ENCODE peak calls at places on chromosome 14, in four cellular contexts. O is HepG2, J is K562, H is GM12878. N is an unnamed sample.

GRCh38 chr14:102565331-102565887 is 27.0 kb upstream of the RCOR1 start:
- DNase-seq in J (no peak), H (peak; percentile 57), O (no peak), N (no peak)

GRCh38 chr14:104586832-104587620 is 7.5 kb downstream of the C14orf180 start:
- DNase-seq in H (no peak), J (no peak), O (no peak), N (no peak)

GRCh38 chr14:50677527-50678063 is 9.5 kb upstream of the SAV1 start:
- DNase-seq in O (peak; percentile 1), H (peak; percentile 61), J (no peak), N (no peak)

GRCh38 chr14:60090864-60091519 is 731 bp upstream of the PCNX4 start:
- DNase-seq in H (no peak), J (peak; percentile 56), O (no peak), N (no peak)

GRCh38 chr14:45140661-45141187 is 5.0 kb downstream of the FANCM start:
- DNase-seq in H (no peak), O (no peak), J (no peak), N (no peak)

GRCh38 chr14:104297721-104298401 is 159.5 kb downstream of the KIF26A start:
- DNase-seq in H (no peak), J (no peak), O (no peak), N (no peak)

GRCh38 chr14:47626151-47627035 is 49.0 kb downstream of the MDGA2 start:
- DNase-seq in O (no peak), J (no peak), H (no peak), N (no peak)

GRCh38 chr14:30655124-30655523 is 33.0 kb downstream of the SCFD1 start:
- DNase-seq in O (no peak), J (no peak), H (no peak), N (no peak)

GRCh38 chr14:36430169-36430568 is 89.9 kb downstream of the NKX2-1 start:
- DNase-seq in J (no peak), H (no peak), O (no peak), N (no peak)

GRCh38 chr14:54570047-54570446 is 3.1 kb downstream of the SAMD4A start:
- DNase-seq in O (no peak), J (no peak), H (no peak), N (no peak)

GRCh38 chr14:58752280-58752679 is 114.5 kb downstream of the DACT1 start:
- DNase-seq in J (no peak), O (no peak), H (no peak), N (no peak)

GRCh38 chr14:69004731-69005431 is 25.8 kb upstream of the ACTN1 start:
- DNase-seq in O (no peak), H (no peak), J (no peak), N (no peak)

GRCh38 chr14:61126083-61126962 is 145.3 kb downstream of the SLC38A6 start:
- DNase-seq in O (no peak), H (no peak), J (no peak), N (no peak)

GRCh38 chr14:73472182-73473114 is 14.1 kb upstream of the NUMB start:
- DNase-seq in J (peak; percentile 45), H (peak; percentile 57), O (peak; percentile 64), N (no peak)

GRCh38 chr14:23660290-23661226 is 24.4 kb downstream of the DHRS2 start:
- DNase-seq in H (no peak), O (no peak), J (no peak), N (no peak)

GRCh38 chr14:93884950-93885349 is 42.2 kb upstream of the FAM181A start:
- DNase-seq in J (no peak), O (no peak), H (no peak), N (no peak)

GRCh38 chr14:61139006-61139599 is 142.0 kb downstream of the TMEM30B start:
- DNase-seq in H (no peak), O (no peak), J (no peak), N (no peak)

GRCh38 chr14:100761481-100761880 is 34.8 kb downstream of the DLK1 start:
- DNase-seq in O (no peak), H (no peak), J (no peak), N (no peak)

GRCh38 chr14:71686677-71687076 is 245.6 kb upstream of the RGS6 start:
- DNase-seq in O (no peak), J (no peak), H (no peak), N (no peak)

GRCh38 chr14:99854831-99855230 is 61.6 kb downstream of the EML1 start:
- DNase-seq in O (no peak), H (no peak), J (no peak), N (no peak)

GRCh38 chr14:75979641-75980422 is 2.0 kb downstream of the TGFB3 start:
- DNase-seq in O (no peak), H (no peak), J (no peak), N (no peak)

GRCh38 chr14:20679907-20680306 is 4.5 kb upstream of the RNASE4 start:
- DNase-seq in J (peak; percentile 58), O (peak; percentile 76), H (no peak), N (peak; percentile 66)

GRCh38 chr14:56482306-56482705 is 97.3 kb upstream of the TMEM260 start:
- DNase-seq in J (peak; percentile 11), H (no peak), O (no peak), N (peak; percentile 64)

GRCh38 chr14:67851785-67852410 is 32.3 kb downstream of the RAD51B start:
- DNase-seq in J (no peak), H (no peak), O (no peak), N (no peak)
- TF ChIP-seq GABPA in J (no peak), H (no peak), O (no peak), N (no peak)

GRCh38 chr14:62778847-62779246 is 266.4 kb downstream of the KCNH5 start:
- DNase-seq in O (no peak), J (no peak), H (no peak), N (no peak)
- TF ChIP-seq CREB1 in O (no peak), J (no peak), H (no peak), N (no peak)

GRCh38 chr14:85934123-85934885 is 404.4 kb downstream of the FLRT2 start:
- DNase-seq in H (peak; percentile 66), J (no peak), O (peak; percentile 15), N (no peak)
- TF ChIP-seq RFX5 in H (no peak), J (no peak), O (no peak), N (no peak)

GRCh38 chr14:64293976-64294671 is at the start of gene ESR2:
- DNase-seq in H (no peak), J (peak; percentile 8), O (no peak), N (peak; percentile 73)
- TF ChIP-seq GABPA in H (no peak), J (no peak), O (no peak), N (no peak)